ENCODE peak calls at places on chromosome 21, in six cellular contexts. F is fibroblast of the aortic adventitia, H is HuH-7.5, Y is MV-4-11, B is cerebellum, N is transverse colon. R is an unnamed sample.

GRCh38 chr21:43585924-43586411 is 73.3 kb downstream of the HSF2BP start:
- DNase-seq in Y (peak), F (peak), N (no peak), H (peak), B (no peak), R (no peak)

GRCh38 chr21:31343030-31343510 is 991 bp downstream of the TIAM1 start:
- DNase-seq in N (no peak), H (no peak), Y (no peak), F (no peak), B (no peak), R (no peak)

GRCh38 chr21:44437696-44438431 is 17.4 kb upstream of the LRRC3 start:
- DNase-seq in F (no peak), Y (no peak), B (no peak), N (no peak), H (no peak), R (no peak)

GRCh38 chr21:17231771-17232170 is 281.1 kb upstream of the CXADR start:
- DNase-seq in H (no peak), Y (no peak), N (no peak), B (no peak), F (no peak), R (no peak)

GRCh38 chr21:38303300-38303699 is 46.5 kb downstream of the KCNJ15 start:
- DNase-seq in H (no peak), F (peak), B (no peak), N (no peak), Y (no peak), R (no peak)

GRCh38 chr21:44363278-44363677 is 9.9 kb downstream of the TRPM2 start:
- DNase-seq in N (no peak), Y (no peak), B (no peak), F (no peak), H (no peak), R (no peak)

GRCh38 chr21:44353200-44353970 is at the start of gene TRPM2:
- DNase-seq in H (no peak), B (no peak), F (peak), Y (peak), N (peak), R (peak)

GRCh38 chr21:43302356-43302700 is 124.6 kb downstream of the SIK1 start:
- DNase-seq in N (no peak), B (no peak), F (no peak), H (no peak), Y (no peak), R (no peak)

GRCh38 chr21:27362249-27362648 is 395.4 kb upstream of the ADAMTS5 start:
- DNase-seq in N (no peak), F (peak), B (no peak), Y (no peak), H (no peak), R (no peak)

GRCh38 chr21:35882791-35883240 is 177.5 kb downstream of the SETD4 start:
- DNase-seq in H (no peak), F (no peak), Y (no peak), N (no peak), B (no peak), R (no peak)

GRCh38 chr21:24280591-24280990 is 1326.7 kb downstream of the MRPL39 start:
- DNase-seq in N (no peak), H (no peak), B (no peak), F (no peak), Y (no peak), R (no peak)

GRCh38 chr21:37642493-37642892 is 273.8 kb downstream of the KCNJ6 start:
- DNase-seq in B (no peak), H (no peak), F (no peak), Y (no peak), N (no peak), R (no peak)

GRCh38 chr21:33036430-33037162 is 10.9 kb downstream of the OLIG2 start:
- DNase-seq in B (no peak), Y (peak), H (no peak), F (peak), N (no peak), R (no peak)

GRCh38 chr21:37496972-37497371 is 130.4 kb downstream of the DYRK1A start:
- DNase-seq in Y (no peak), F (peak), H (no peak), B (no peak), N (no peak), R (no peak)

GRCh38 chr21:31606081-31606874 is 53.2 kb upstream of the SOD1 start:
- DNase-seq in F (no peak), B (no peak), Y (no peak), N (no peak), H (no peak), R (no peak)

GRCh38 chr21:26513212-26513611 is 59.9 kb downstream of the CYYR1 start:
- DNase-seq in B (no peak), Y (no peak), F (peak), H (no peak), N (no peak), R (no peak)

GRCh38 chr21:31337086-31337485 is 7.0 kb downstream of the TIAM1 start:
- DNase-seq in B (no peak), N (no peak), F (no peak), Y (no peak), H (no peak), R (no peak)

GRCh38 chr21:14864211-14865021 is 200.4 kb downstream of the NRIP1 start:
- DNase-seq in Y (peak), H (no peak), N (peak), B (peak), F (peak), R (no peak)

GRCh38 chr21:37225440-37225839 is 41.7 kb downstream of the VPS26C start:
- DNase-seq in F (no peak), H (no peak), Y (peak), N (no peak), B (no peak), R (no peak)

GRCh38 chr21:15820857-15821256 is 91.1 kb downstream of the USP25 start:
- DNase-seq in Y (no peak), B (no peak), F (peak), N (no peak), H (no peak), R (no peak)

GRCh38 chr21:30190554-30190953 is 23.9 kb upstream of the CLDN17 start:
- DNase-seq in F (no peak), B (no peak), Y (no peak), H (no peak), N (no peak), R (no peak)

GRCh38 chr21:39184050-39184980 is 1.1 kb upstream of the PSMG1 start:
- DNase-seq in Y (no peak), N (no peak), H (no peak), F (no peak), B (no peak), R (no peak)

GRCh38 chr21:18617291-18617690 is 213.7 kb upstream of the TMPRSS15 start:
- DNase-seq in N (no peak), H (no peak), Y (no peak), F (no peak), B (no peak), R (no peak)

GRCh38 chr21:16587671-16588379 is 858.0 kb downstream of the USP25 start:
- DNase-seq in Y (no peak), N (no peak), B (peak), F (peak), H (no peak), R (no peak)

GRCh38 chr21:33023574-33024277 is 2.0 kb upstream of the OLIG2 start:
- DNase-seq in F (peak), H (no peak), B (no peak), Y (peak), N (no peak), R (no peak)

GRCh38 chr21:32131960-32132359 is 146.9 kb downstream of the MIS18A start:
- DNase-seq in Y (no peak), H (no peak), B (no peak), F (peak), N (no peak), R (no peak)

GRCh38 chr21:43318841-43319781 is 107.8 kb downstream of the SIK1 start:
- DNase-seq in N (peak), B (no peak), H (no peak), Y (no peak), F (no peak), R (peak)

GRCh38 chr21:46667191-46667734 is 31.8 kb downstream of the PRMT2 start:
- DNase-seq in F (peak), H (no peak), N (no peak), B (no peak), Y (no peak), R (no peak)

GRCh38 chr21:44842087-44842486 is 24.2 kb upstream of the SUMO3 start:
- DNase-seq in Y (no peak), H (no peak), N (no peak), B (no peak), F (no peak), R (no peak)

GRCh38 chr21:37509802-37510393 is 143.3 kb downstream of the DYRK1A start:
- DNase-seq in Y (no peak), F (peak), B (no peak), H (no peak), N (no peak), R (no peak)

GRCh38 chr21:40696246-40696645 is 150.7 kb downstream of the DSCAM start:
- DNase-seq in N (no peak), F (no peak), B (no peak), Y (no peak), H (no peak), R (no peak)

GRCh38 chr21:14688412-14688811 is 142.3 kb upstream of the SAMSN1 start:
- DNase-seq in N (no peak), Y (no peak), F (no peak), B (no peak), H (no peak), R (no peak)

GRCh38 chr21:18840239-18840638 is 436.7 kb upstream of the TMPRSS15 start:
- DNase-seq in F (no peak), N (no peak), H (no peak), B (no peak), Y (peak), R (no peak)

GRCh38 chr21:35635261-35635660 is 425.1 kb downstream of the SETD4 start:
- DNase-seq in F (peak), Y (no peak), H (no peak), N (no peak), B (no peak), R (no peak)

GRCh38 chr21:42833439-42833815 is 45.9 kb downstream of the WDR4 start:
- DNase-seq in N (peak), H (no peak), Y (peak), B (peak), F (no peak), R (peak)

R was measured in SHP77 treated with DMSO at 0.1 percent for 48 hours.